ENCODE peak calls at places on chromosomes 6 and 20, in nine cellular contexts. J is BJ; O is CD4-positive, alpha-beta T cell; D is stomach; U is keratinocyte; Y is A549; Q is choroid plexus epithelial cell; A is colonic mucosa; M is spleen. Z is an unnamed sample.

GRCh38 chr6:11366934-11367637 is 134.6 kb upstream of the NEDD9 start:
- DNase-seq in M (no peak), J (no peak), U (no peak), D (no peak), O (no peak), Y (peak), A (no peak), Q (no peak), Z (no peak)

GRCh38 chr6:148557796-148558457 is 188.9 kb upstream of the UST start:
- DNase-seq in A (no peak), J (no peak), U (no peak), Y (no peak), M (no peak), O (no peak), Q (peak), D (no peak), Z (no peak)

GRCh38 chr6:110541701-110542309 is 65.4 kb upstream of the SLC22A16 start:
- DNase-seq in A (no peak), Y (no peak), Q (no peak), D (no peak), J (no peak), O (no peak), M (no peak), U (no peak), Z (no peak)

GRCh38 chr6:158853072-158853871 is 34.1 kb upstream of the EZR start:
- DNase-seq in D (peak), Q (peak), J (peak), A (peak), Y (peak), M (peak), U (peak), O (peak), Z (peak)

GRCh38 chr6:14796974-14797762 is 448.7 kb upstream of the JARID2 start:
- DNase-seq in Y (no peak), O (no peak), D (no peak), U (no peak), M (no peak), Q (no peak), J (no peak), A (no peak), Z (no peak)

GRCh38 chr6:72844614-72845013 is 222.8 kb downstream of the KCNQ5 start:
- DNase-seq in M (no peak), J (no peak), O (no peak), Y (no peak), U (no peak), A (no peak), Q (no peak), D (no peak), Z (no peak)

GRCh38 chr6:75618437-75618836 is 16.8 kb downstream of the SENP6 start:
- DNase-seq in J (no peak), Y (no peak), U (no peak), Q (no peak), A (no peak), O (no peak), M (no peak), D (no peak), Z (no peak)

GRCh38 chr6:163340201-163340887 is 74.2 kb upstream of the QKI start:
- DNase-seq in U (no peak), Y (no peak), O (no peak), Q (no peak), J (no peak), M (no peak), D (no peak), A (no peak), Z (no peak)

GRCh38 chr6:140101367-140101766 is 726.9 kb upstream of the CITED2 start:
- DNase-seq in J (no peak), M (no peak), A (no peak), U (no peak), Y (no peak), O (no peak), D (no peak), Q (no peak), Z (no peak)

GRCh38 chr6:145815875-145816274 is 1.3 kb upstream of the FBXO30 start:
- DNase-seq in U (no peak), O (no peak), Q (no peak), M (no peak), Y (no peak), D (no peak), J (no peak), A (peak), Z (no peak)

GRCh38 chr6:67615796-67616195 is 1019.3 kb upstream of the ADGRB3 start:
- DNase-seq in D (no peak), U (no peak), A (no peak), M (no peak), J (no peak), Q (peak), O (no peak), Y (no peak), Z (no peak)

GRCh38 chr20:6240059-6240458 is 117.2 kb upstream of the FERMT1 start:
- DNase-seq in Q (no peak), Y (no peak), U (no peak), D (no peak), M (no peak), J (no peak), A (no peak), O (no peak), Z (no peak)

GRCh38 chr6:70838907-70839285 is 118.0 kb downstream of the B3GAT2 start:
- DNase-seq in O (no peak), A (no peak), M (no peak), Y (no peak), J (no peak), Q (peak), U (no peak), D (no peak), Z (no peak)

GRCh38 chr6:63637865-63638445 is 2.4 kb downstream of the PHF3 start:
- DNase-seq in J (no peak), D (no peak), M (no peak), A (no peak), O (no peak), U (no peak), Q (peak), Y (no peak), Z (no peak)

GRCh38 chr6:3608159-3608558 is 143.4 kb downstream of the PXDC1 start:
- DNase-seq in D (no peak), J (no peak), A (no peak), Q (peak), Y (no peak), M (no peak), O (no peak), U (no peak), Z (peak)

GRCh38 chr6:45589367-45589766 is 211.6 kb upstream of the SUPT3H start:
- DNase-seq in M (no peak), U (no peak), O (no peak), Q (no peak), Y (no peak), J (no peak), D (no peak), A (no peak), Z (no peak)

GRCh38 chr6:14671937-14672336 is 554.4 kb downstream of the CD83 start:
- DNase-seq in D (no peak), O (no peak), A (no peak), M (no peak), J (no peak), Q (no peak), Y (no peak), U (no peak), Z (no peak)

GRCh38 chr20:3871549-3872265 is 17.5 kb upstream of the PANK2 start:
- DNase-seq in A (no peak), U (no peak), M (no peak), O (no peak), J (no peak), D (no peak), Y (peak), Q (peak), Z (no peak)

GRCh38 chr20:53070714-53071392 is 98.7 kb downstream of the TSHZ2 start:
- DNase-seq in Q (no peak), J (no peak), Y (no peak), M (no peak), A (no peak), D (no peak), O (no peak), U (no peak), Z (no peak)

GRCh38 chr6:16684896-16685554 is 76.2 kb downstream of the ATXN1 start:
- DNase-seq in M (no peak), O (peak), Q (peak), Y (peak), J (no peak), U (no peak), D (no peak), A (no peak), Z (no peak)

GRCh38 chr6:2209226-2209809 is 36.1 kb downstream of the GMDS start:
- DNase-seq in A (peak), D (peak), M (no peak), Q (peak), O (peak), J (no peak), U (no peak), Y (peak), Z (peak)

GRCh38 chr20:62266340-62266739 is 28.0 kb downstream of the OSBPL2 start:
- DNase-seq in J (no peak), Y (peak), M (no peak), Q (peak), U (no peak), O (no peak), A (no peak), D (no peak), Z (peak)

GRCh38 chr6:41023114-41023513 is 15.9 kb downstream of the UNC5CL start:
- DNase-seq in J (no peak), U (no peak), A (no peak), O (no peak), Q (no peak), D (no peak), M (no peak), Y (no peak), Z (no peak)

GRCh38 chr6:35089935-35090505 is 51.1 kb downstream of the TCP11 start:
- DNase-seq in D (peak), A (peak), Q (peak), Y (no peak), U (no peak), O (no peak), J (peak), M (no peak), Z (no peak)

GRCh38 chr20:1600736-1601135 is 19.1 kb downstream of the SIRPB1 start:
- DNase-seq in Y (no peak), U (no peak), D (no peak), J (no peak), O (no peak), M (no peak), A (no peak), Q (no peak), Z (no peak)

GRCh38 chr6:85460951-85461805 is 11.3 kb downstream of the NT5E start:
- DNase-seq in Q (peak), U (no peak), O (no peak), A (no peak), M (no peak), Y (no peak), J (no peak), D (no peak), Z (peak)

GRCh38 chr20:2326046-2326445 is 30.2 kb downstream of the TGM3 start:
- DNase-seq in D (no peak), M (no peak), U (no peak), J (no peak), Q (no peak), A (no peak), O (no peak), Y (no peak), Z (no peak)

GRCh38 chr20:11373391-11373790 is 544.3 kb upstream of the BTBD3 start:
- DNase-seq in U (no peak), Y (no peak), J (no peak), O (no peak), D (no peak), Q (peak), A (no peak), M (no peak), Z (peak)

GRCh38 chr6:117444600-117444999 is 18.9 kb upstream of the ROS1 start:
- DNase-seq in A (no peak), O (no peak), D (no peak), U (no peak), J (peak), Y (no peak), Q (peak), M (no peak), Z (no peak)

GRCh38 chr6:15690451-15690961 is 27.7 kb upstream of the DTNBP1 start:
- DNase-seq in Q (peak), Y (no peak), J (no peak), M (no peak), U (no peak), A (peak), O (no peak), D (no peak), Z (no peak)

GRCh38 chr20:6630494-6630893 is 137.0 kb upstream of the BMP2 start:
- DNase-seq in U (no peak), O (no peak), D (no peak), A (no peak), Y (no peak), J (no peak), Q (no peak), M (no peak), Z (no peak)

GRCh38 chr6:101605426-101605825 is 211.9 kb downstream of the GRIK2 start:
- DNase-seq in J (no peak), U (no peak), A (no peak), Y (no peak), Q (no peak), O (no peak), M (no peak), D (no peak), Z (no peak)

GRCh38 chr6:1619666-1620503 is 10.2 kb downstream of the FOXC1 start:
- DNase-seq in D (no peak), U (no peak), Y (no peak), O (no peak), Q (no peak), J (no peak), A (no peak), M (peak), Z (peak)

GRCh38 chr6:136550045-136550329 is 235 bp downstream of the MAP7 start:
- DNase-seq in J (no peak), A (no peak), Y (no peak), D (no peak), O (no peak), U (no peak), M (no peak), Q (no peak), Z (no peak)

GRCh38 chr6:32131439-32131948 is 1.4 kb upstream of the FKBPL start:
- DNase-seq in Q (no peak), O (no peak), U (no peak), Y (no peak), M (no peak), J (no peak), D (no peak), A (no peak), Z (no peak)

GRCh38 chr6:21764989-21765388 is 171.4 kb downstream of the SOX4 start:
- DNase-seq in A (no peak), D (no peak), U (no peak), M (no peak), J (no peak), Y (no peak), O (no peak), Q (no peak), Z (no peak)

GRCh38 chr20:40892642-40893041 is 136.0 kb upstream of the TOP1 start:
- DNase-seq in U (no peak), O (no peak), D (no peak), Q (no peak), M (no peak), Y (no peak), J (no peak), A (no peak), Z (no peak)
- TF ChIP-seq CTCF in U (peak), O (no peak), D (no peak), Q (peak), M (no peak), Y (no peak), J (no peak), A (no peak), Z (no peak)

DNA sequence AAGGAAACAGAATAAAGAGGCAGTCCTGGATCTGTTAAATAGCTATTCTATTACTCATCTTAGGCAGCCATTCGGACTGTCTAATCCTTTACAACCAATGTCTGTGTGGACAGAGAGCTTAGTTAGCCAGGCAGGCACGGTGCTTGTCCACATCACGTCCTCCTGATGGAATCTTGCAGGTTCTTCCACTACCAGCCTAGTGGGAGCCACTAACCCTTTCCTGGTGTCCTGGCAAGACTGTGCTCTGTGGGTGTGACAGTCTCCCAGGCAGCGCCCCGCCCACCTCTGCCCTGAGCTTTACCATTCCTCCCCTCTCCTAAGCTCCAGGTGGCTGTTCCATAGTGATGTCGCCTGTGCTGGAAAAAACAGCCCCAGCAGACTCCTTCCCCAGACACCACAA is 78.3 kb upstream of the CLDN20 start:
- DNase-seq in Q (peak), A (peak), Y (peak), U (no peak), M (no peak), J (no peak), O (no peak), D (peak), Z (peak)
- TF ChIP-seq CTCF in Q (no peak), A (no peak), Y (no peak), U (no peak), M (no peak), J (no peak), O (no peak), D (no peak), Z (no peak)

GRCh38 chr6:166156942-166157341 is 10.7 kb downstream of the TBXT start:
- DNase-seq in M (no peak), J (no peak), O (no peak), A (no peak), U (no peak), Y (peak), Q (peak), D (no peak), Z (no peak)
- TF ChIP-seq CTCF in M (no peak), J (no peak), O (no peak), A (no peak), U (no peak), Y (peak), Q (peak), D (no peak), Z (no peak)

GRCh38 chr6:39370021-39370420 is 47.5 kb upstream of the KCNK16 start:
- DNase-seq in Y (no peak), O (no peak), D (no peak), U (no peak), J (no peak), M (no peak), Q (peak), A (no peak), Z (no peak)
- TF ChIP-seq CTCF in Y (no peak), O (no peak), D (no peak), U (peak), J (peak), M (no peak), Q (peak), A (no peak), Z (no peak)

GRCh38 chr20:47150403-47151152 is 205.9 kb downstream of the ZMYND8 start:
- DNase-seq in J (no peak), U (no peak), D (peak), Y (peak), O (no peak), A (peak), M (no peak), Q (peak), Z (peak)
- TF ChIP-seq CTCF in J (peak), U (peak), D (peak), Y (peak), O (no peak), A (peak), M (peak), Q (peak), Z (peak)

GRCh38 chr6:43386492-43386891 is 17.0 kb upstream of the ZNF318 start:
- DNase-seq in J (no peak), A (no peak), Y (no peak), D (no peak), O (no peak), U (no peak), Q (no peak), M (no peak), Z (no peak)
- TF ChIP-seq CTCF in J (no peak), A (peak), Y (no peak), D (peak), O (peak), U (no peak), Q (no peak), M (no peak), Z (no peak)

GRCh38 chr6:26183581-26184408 is 96.6 kb downstream of the HFE start:
- DNase-seq in Y (peak), M (peak), Q (peak), J (peak), D (peak), O (peak), U (no peak), A (peak), Z (peak)

GRCh38 chr6:26186652-26187051 is 99.4 kb downstream of the HFE start:
- DNase-seq in O (no peak), M (no peak), J (no peak), Q (no peak), U (no peak), A (no peak), Y (no peak), D (no peak), Z (no peak)

GRCh38 chr6:26185802-26186201 is 98.6 kb downstream of the HFE start:
- DNase-seq in J (no peak), D (no peak), A (no peak), U (no peak), Y (no peak), M (no peak), Q (no peak), O (no peak), Z (no peak)

GRCh38 chr6:26184492-26184891 is 97.3 kb downstream of the HFE start:
- DNase-seq in J (no peak), M (no peak), U (no peak), Q (no peak), D (no peak), A (no peak), Y (no peak), O (no peak), Z (no peak)

DNA sequence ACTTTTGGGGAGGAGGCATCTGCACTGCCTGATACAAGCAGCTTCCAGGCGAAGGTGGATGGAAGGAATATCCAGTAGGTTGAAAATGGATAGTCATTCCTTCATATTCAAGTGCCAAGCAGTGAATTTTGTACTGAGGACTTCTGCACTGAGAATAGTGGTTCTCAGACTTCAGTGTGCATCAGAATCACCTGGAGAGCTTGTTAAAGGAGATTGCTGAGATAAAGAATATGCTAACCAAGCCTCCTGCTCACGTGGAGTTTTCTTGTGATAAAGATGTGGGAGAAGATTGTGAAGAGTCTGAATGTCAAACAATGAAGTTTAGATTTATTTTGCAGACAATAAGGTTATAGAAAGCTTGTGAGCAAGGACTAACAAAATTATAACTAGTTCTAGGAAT is 97.8 kb downstream of the HFE start:
- DNase-seq in Y (no peak), D (no peak), O (no peak), M (no peak), Q (no peak), J (no peak), A (no peak), U (no peak), Z (no peak)
- TF ChIP-seq CTCF in Y (no peak), D (no peak), O (no peak), M (no peak), Q (no peak), J (no peak), A (no peak), U (no peak), Z (no peak)

GRCh38 chr6:82331031-82331773 is 32.4 kb upstream of the TPBG start:
- DNase-seq in U (peak), Q (peak), A (no peak), J (peak), D (no peak), M (no peak), Y (peak), O (no peak), Z (no peak)
- TF ChIP-seq CTCF in U (no peak), Q (peak), A (no peak), J (peak), D (no peak), M (no peak), Y (peak), O (no peak), Z (no peak)

GRCh38 chr6:25456249-25456648 is 177.1 kb downstream of the CARMIL1 start:
- DNase-seq in J (no peak), Y (no peak), O (no peak), U (no peak), M (no peak), A (no peak), D (no peak), Q (no peak), Z (no peak)
- TF ChIP-seq CTCF in J (no peak), Y (no peak), O (no peak), U (no peak), M (no peak), A (no peak), D (no peak), Q (no peak), Z (no peak)

GRCh38 chr6:52522151-52522626 is 54.7 kb downstream of the TRAM2 start:
- DNase-seq in M (no peak), O (no peak), D (no peak), U (no peak), Y (no peak), J (no peak), A (no peak), Q (peak), Z (no peak)
- TF ChIP-seq CTCF in M (no peak), O (no peak), D (no peak), U (no peak), Y (no peak), J (no peak), A (no peak), Q (no peak), Z (no peak)

Z was measured in thyroid gland.